ENCODE peak calls at places on chromosomes 5 and 9, in five cellular contexts. R is left ventricle myocardium inferior; N is heart left ventricle; P is neuronal stem cell; V is CD8-positive, alpha-beta T cell. I is an unnamed sample.

GRCh38 chr5:125750538-125751186 is 672.5 kb upstream of the GRAMD2B start:
- DNase-seq in R (no peak), N (no peak), P (no peak), V (no peak), I (no peak)

GRCh38 chr5:152405145-152405544 is at the start of gene NMUR2:
- DNase-seq in R (peak; percentile 14), N (peak; percentile 30), P (peak; percentile 39), V (no peak), I (no peak)

GRCh38 chr9:137411670-137412380 is 11.1 kb downstream of the EXD3 start:
- DNase-seq in R (peak; percentile 77), N (peak; percentile 86), P (no peak), V (no peak), I (no peak)

GRCh38 chr9:83477120-83477519 is 61.1 kb downstream of the FRMD3 start:
- DNase-seq in R (no peak), N (no peak), P (no peak), V (no peak), I (no peak)

GRCh38 chr9:131851414-131851813 is 111.5 kb upstream of the RAPGEF1 start:
- DNase-seq in R (no peak), N (no peak), P (no peak), V (no peak), I (no peak)

GRCh38 chr9:100292414-100292813 is 60.3 kb downstream of the TEX10 start:
- DNase-seq in R (no peak), N (no peak), P (no peak), V (no peak), I (no peak)

GRCh38 chr5:60604771-60605170 is 95.2 kb downstream of the DEPDC1B start:
- DNase-seq in R (no peak), N (no peak), P (no peak), V (no peak), I (no peak)

GRCh38 chr5:120106912-120107525 is 357.1 kb upstream of the PRR16 start:
- DNase-seq in R (no peak), N (no peak), P (no peak), V (no peak), I (no peak)

GRCh38 chr9:81687521-81688261 is 1.7 kb downstream of the TLE1 start:
- DNase-seq in R (peak; percentile 33), N (peak; percentile 51), P (peak; percentile 59), V (no peak), I (peak; percentile 74)

GRCh38 chr9:89234186-89234585 is 55.6 kb upstream of the SHC3 start:
- DNase-seq in R (no peak), N (no peak), P (no peak), V (no peak), I (no peak)

GRCh38 chr5:66498791-66499207 is 97.4 kb upstream of the MAST4 start:
- DNase-seq in R (no peak), N (peak; percentile 38), P (no peak), V (no peak), I (no peak)

GRCh38 chr9:84139296-84140100 is 158.9 kb downstream of the RMI1 start:
- DNase-seq in R (no peak), N (no peak), P (no peak), V (no peak), I (peak; percentile 69)

GRCh38 chr5:53151713-53152458 is 42.3 kb upstream of the MOCS2 start:
- DNase-seq in R (no peak), N (no peak), P (no peak), V (no peak), I (no peak)

GRCh38 chr5:157740211-157740610 is 3.3 kb upstream of the LSM11 start:
- DNase-seq in R (no peak), N (no peak), P (no peak), V (no peak), I (no peak)

GRCh38 chr5:43396762-43397304 is 15.4 kb downstream of the CCL28 start:
- DNase-seq in R (peak; percentile 30), N (no peak), P (no peak), V (peak; percentile 40), I (peak; percentile 78)

GRCh38 chr9:137506702-137507171 is 43.5 kb downstream of the PNPLA7 start:
- DNase-seq in R (no peak), N (no peak), P (no peak), V (no peak), I (no peak)

GRCh38 chr9:125538092-125538473 is 168.9 kb downstream of the MAPKAP1 start:
- DNase-seq in R (no peak), N (peak; percentile 47), P (no peak), V (no peak), I (no peak)

GRCh38 chr9:125332527-125332926 is 70.9 kb downstream of the GAPVD1 start:
- DNase-seq in R (no peak), N (no peak), P (no peak), V (no peak), I (no peak)

GRCh38 chr5:44365351-44365750 is 23.9 kb downstream of the FGF10 start:
- DNase-seq in R (no peak), N (no peak), P (no peak), V (no peak), I (no peak)

GRCh38 chr9:136143215-136144001 is 24.7 kb upstream of the TMEM250 start:
- DNase-seq in R (no peak), N (no peak), P (no peak), V (no peak), I (no peak)

GRCh38 chr5:168207450-168208029 is 83.9 kb upstream of the WWC1 start:
- DNase-seq in R (no peak), N (no peak), P (peak; percentile 9), V (no peak), I (no peak)

GRCh38 chr5:180313677-180314076 is 21.8 kb upstream of the MAPK9 start:
- DNase-seq in R (peak; percentile 43), N (no peak), P (no peak), V (no peak), I (peak; percentile 67)

GRCh38 chr5:122163151-122164069 is 34.1 kb downstream of the ZNF474 start:
- DNase-seq in R (no peak), N (peak; percentile 32), P (no peak), V (no peak), I (no peak)

GRCh38 chr9:69578026-69578425 is 94.1 kb downstream of the APBA1 start:
- DNase-seq in R (peak; percentile 35), N (no peak), P (no peak), V (no peak), I (no peak)

GRCh38 chr9:134162212-134162775 is 2.1 kb downstream of the RNU6ATAC start:
- DNase-seq in R (no peak), N (no peak), P (no peak), V (no peak), I (no peak)

GRCh38 chr9:134162926-134163373 is 1.4 kb downstream of the RNU6ATAC start:
- DNase-seq in R (no peak), N (no peak), P (no peak), V (no peak), I (no peak)

GRCh38 chr9:134161647-134162046 is 2.7 kb downstream of the RNU6ATAC start:
- DNase-seq in R (no peak), N (no peak), P (no peak), V (no peak), I (no peak)

GRCh38 chr9:134164879-134165278 is 515 bp upstream of the RNU6ATAC start:
- DNase-seq in R (no peak), N (no peak), P (no peak), V (no peak), I (no peak)

DNA sequence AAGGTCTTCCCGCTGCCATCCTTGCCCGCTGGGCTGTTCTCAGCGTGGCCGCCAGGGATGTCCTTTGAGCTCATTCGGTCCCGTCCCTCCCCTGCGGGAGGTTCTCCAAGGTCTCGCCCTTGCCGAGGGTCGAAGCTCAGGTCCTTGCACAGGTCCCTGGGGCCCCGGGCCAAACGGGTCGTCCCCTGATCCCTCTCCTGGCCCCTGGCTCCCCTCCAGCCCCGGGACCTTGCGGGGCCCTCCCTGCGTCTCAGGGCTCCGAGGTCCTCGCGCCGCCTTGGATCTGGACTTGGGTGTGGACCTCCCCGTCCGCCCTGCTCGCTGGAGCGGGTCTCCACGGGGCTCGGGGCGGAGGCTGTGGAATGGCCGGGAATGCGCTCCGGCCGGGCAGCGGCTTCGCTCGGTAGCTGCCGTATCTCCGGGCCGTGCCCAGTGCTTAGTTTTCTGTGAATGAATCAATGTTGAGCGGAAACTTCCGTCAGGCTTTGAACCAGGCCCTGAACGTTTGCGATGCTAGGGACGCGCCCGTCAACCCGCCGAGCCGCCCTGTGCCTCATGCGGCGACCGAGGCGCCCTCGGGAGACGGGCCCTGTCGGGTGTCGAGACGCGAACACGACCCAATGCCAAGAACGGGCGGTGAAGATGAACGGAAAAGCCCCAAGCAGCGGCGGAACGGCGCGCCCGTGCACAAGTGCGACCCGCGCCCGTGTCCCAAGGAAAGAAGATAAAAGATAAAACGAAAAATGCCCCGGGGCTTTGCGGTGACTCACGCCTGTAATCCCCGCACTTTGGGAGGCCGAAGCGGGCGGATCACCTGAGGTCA is 779 bp downstream of the RNU6ATAC start:
- DNase-seq in R (peak; percentile 70), N (peak; percentile 76), P (peak; percentile 36), V (peak; percentile 38), I (peak; percentile 87)
- H3K27ac ChIP-seq in R (no peak overlapping the region), N (no peak overlapping the region), P (no peak overlapping the region), V (no peak overlapping the region), I (no peak overlapping the region)

GRCh38 chr5:109653840-109654239 is 35.9 kb upstream of the MAN2A1 start:
- DNase-seq in R (no peak), N (no peak), P (no peak), V (no peak), I (no peak)
- H3K9me3 ChIP-seq in R (no peaks in the 10 kb centered on the region), N (no peaks in the 10 kb centered on the region), P (no peaks in the 10 kb centered on the region), V (no peaks in the 10 kb centered on the region), I (no peaks in the 10 kb centered on the region)

GRCh38 chr5:131392461-131393095 is 128.7 kb downstream of the CDC42SE2 start:
- DNase-seq in R (no peak), N (no peak), P (no peak), V (no peak), I (no peak)
- H3K4me1 ChIP-seq in R (peaks cover 20% of the 10 kb centered on the region), N (peaks cover 14% of the 10 kb centered on the region), P (no peaks in the 10 kb centered on the region), V (peaks cover 73% of the 10 kb centered on the region), I (no peaks in the 10 kb centered on the region)

GRCh38 chr9:36276840-36277239 is 18.6 kb upstream of the GNE start:
- DNase-seq in R (no peak), N (no peak), P (no peak), V (no peak), I (no peak)
- H3K27ac ChIP-seq in R (peak overlapping the region; percentile 12), N (no peak overlapping the region), P (no peak overlapping the region), V (no peak overlapping the region), I (no peak overlapping the region)

GRCh38 chr5:142098275-142098674 is 10.3 kb upstream of the NDFIP1 start:
- DNase-seq in R (no peak), N (no peak), P (no peak), V (no peak), I (no peak)
- H3K9me3 ChIP-seq in R (no peaks in the 10 kb centered on the region), N (no peaks in the 10 kb centered on the region), P (no peaks in the 10 kb centered on the region), V (no peaks in the 10 kb centered on the region), I (no peaks in the 10 kb centered on the region)

GRCh38 chr5:177432143-177432904 is 5.8 kb downstream of the GRK6 start:
- DNase-seq in R (peak; percentile 64), N (peak; percentile 63), P (no peak), V (no peak), I (peak; percentile 44)
- H3K4me1 ChIP-seq in R (peaks cover 37% of the 10 kb centered on the region), N (peaks cover 68% of the 10 kb centered on the region), P (peaks cover 8% of the 10 kb centered on the region), V (peaks cover 97% of the 10 kb centered on the region), I (peaks cover 39% of the 10 kb centered on the region)

I was measured in Peyer's patch.